ENCODE peak calls at places on chromosomes 11 and 22, in eight cellular contexts. J is ovary, W is body of pancreas, L is A549, Q is vagina, B is K562, P is IMR-90, E is heart left ventricle. X is an unnamed sample.

GRCh38 chr11:73971175-73971719 is 11.4 kb downstream of the UCP2 start:
- DNase-seq in E (no peak), P (no peak), J (no peak), B (peak; percentile 28), Q (no peak), W (no peak), L (no peak), X (no peak)

GRCh38 chr22:45785458-45785857 is 113.8 kb downstream of the ATXN10 start:
- DNase-seq in W (peak; percentile 61), J (no peak), L (peak; percentile 31), E (no peak), Q (no peak), B (no peak), P (peak; percentile 44), X (no peak)

GRCh38 chr11:113874920-113875413 is 405 bp downstream of the USP28 start:
- DNase-seq in P (peak; percentile 35), J (no peak), L (peak; percentile 31), B (no peak), W (no peak), Q (no peak), E (no peak), X (peak; percentile 43)

GRCh38 chr11:62853279-62853965 is 14.0 kb upstream of the WDR74 start:
- DNase-seq in W (no peak), E (no peak), B (peak; percentile 14), P (no peak), L (no peak), J (no peak), Q (no peak), X (no peak)

GRCh38 chr22:42972592-42973535 is 42.1 kb downstream of the PACSIN2 start:
- DNase-seq in W (peak; percentile 41), P (no peak), L (no peak), B (no peak), E (no peak), J (no peak), Q (no peak), X (no peak)

GRCh38 chr11:61752117-61752924 is at the start of gene MYRF:
- DNase-seq in E (peak; percentile 48), B (peak; percentile 82), Q (no peak), P (peak; percentile 14), W (peak; percentile 65), L (peak; percentile 50), J (peak; percentile 59), X (no peak)

GRCh38 chr22:50311606-50312351 is 4.3 kb upstream of the PLXNB2 start:
- DNase-seq in P (no peak), B (no peak), E (no peak), Q (no peak), W (no peak), J (no peak), L (no peak), X (no peak)

GRCh38 chr11:12125609-12126149 is 15.3 kb downstream of the MICAL2 start:
- DNase-seq in J (no peak), E (no peak), P (peak; percentile 65), L (no peak), W (peak; percentile 28), Q (no peak), B (peak; percentile 67), X (no peak)

GRCh38 chr11:721913-722811 is 16.1 kb downstream of the EPS8L2 start:
- DNase-seq in Q (no peak), B (peak; percentile 53), L (no peak), J (no peak), W (no peak), E (no peak), P (no peak), X (no peak)

GRCh38 chr22:28241637-28242290 is 322.7 kb upstream of the PITPNB start:
- DNase-seq in B (peak; percentile 53), P (no peak), L (no peak), E (no peak), W (no peak), Q (no peak), J (no peak), X (no peak)

GRCh38 chr11:33936745-33937612 is 45.1 kb upstream of the LMO2 start:
- DNase-seq in L (no peak), P (peak; percentile 55), J (no peak), Q (no peak), B (peak; percentile 95), E (peak; percentile 75), W (peak; percentile 46), X (peak; percentile 67)

DNA sequence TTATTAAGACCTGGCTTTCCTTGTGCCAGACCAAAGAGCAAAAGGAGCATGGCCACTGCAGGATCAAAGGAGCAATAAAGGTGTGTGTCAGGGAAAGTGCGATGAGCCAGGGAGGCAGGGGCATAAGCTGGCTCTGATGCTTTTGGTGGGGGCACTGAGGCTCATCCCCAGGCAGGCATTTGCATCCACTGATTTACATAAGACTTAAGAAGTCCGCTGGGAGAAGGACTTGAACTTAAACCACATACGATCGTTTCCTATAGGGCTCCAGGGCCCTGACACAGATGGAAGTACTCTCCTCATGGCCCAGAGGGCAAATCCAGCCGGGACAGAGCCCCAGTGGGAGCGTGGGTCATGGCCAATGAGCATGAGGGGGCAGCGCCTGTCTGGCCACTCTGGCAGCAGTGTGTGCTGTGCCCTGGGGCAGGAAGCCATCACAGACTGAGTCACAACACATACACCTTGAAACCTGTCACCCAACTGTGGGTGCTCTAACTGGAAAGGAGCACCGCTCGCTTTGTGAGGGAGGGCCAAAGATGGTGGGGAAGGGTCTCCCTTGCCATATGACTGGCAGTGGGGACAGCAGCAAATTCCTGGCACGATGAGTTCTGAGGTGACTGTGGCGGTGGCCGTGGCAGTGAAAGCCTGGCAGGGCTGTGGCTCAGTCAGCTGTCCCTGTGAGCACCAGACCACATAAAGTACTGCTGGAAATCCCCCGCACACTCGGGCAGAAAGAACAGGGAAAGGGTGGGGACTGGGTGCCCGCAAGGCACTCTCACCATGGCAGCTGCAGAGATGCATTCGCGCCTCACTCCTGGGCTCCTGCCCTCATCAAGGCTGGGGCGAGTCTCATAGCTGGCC is 79.4 kb upstream of the LMO1 start:
- DNase-seq in W (no peak), L (no peak), Q (no peak), E (no peak), P (no peak), B (no peak), J (no peak), X (no peak)
- TF ChIP-seq POLR2A in W (no peak), L (no peak), Q (no peak), E (no peak), P (no peak), B (no peak), J (no peak), X (no peak)

GRCh38 chr11:91158901-91159537 is 936.2 kb upstream of the CHORDC1 start:
- DNase-seq in W (no peak), L (no peak), E (no peak), B (no peak), Q (no peak), P (peak; percentile 25), J (no peak), X (no peak)

GRCh38 chr11:91164452-91164822 is 941.6 kb upstream of the CHORDC1 start:
- DNase-seq in W (no peak), J (no peak), E (no peak), Q (no peak), B (no peak), P (no peak), L (no peak), X (no peak)

GRCh38 chr11:91158297-91158696 is 935.4 kb upstream of the CHORDC1 start:
- DNase-seq in L (no peak), P (no peak), Q (no peak), J (no peak), W (no peak), E (no peak), B (no peak), X (no peak)

GRCh38 chr11:91160661-91161060 is 937.8 kb upstream of the CHORDC1 start:
- DNase-seq in E (no peak), W (no peak), J (no peak), L (no peak), B (no peak), P (no peak), Q (no peak), X (no peak)

GRCh38 chr11:91163619-91164451 is 941.0 kb upstream of the CHORDC1 start:
- DNase-seq in J (peak; percentile 8), L (no peak), P (peak; percentile 34), Q (no peak), B (no peak), W (peak; percentile 10), E (no peak), X (no peak)
- H3K4me3 ChIP-seq in J (no peak overlapping the region), L (no peak overlapping the region), P (no peak overlapping the region), Q (no peak overlapping the region), B (no peak overlapping the region), W (no peak overlapping the region), E (no peak overlapping the region), X (no peak overlapping the region)

GRCh38 chr11:86068951-86069407 is at the start of gene PICALM:
- DNase-seq in P (peak; percentile 99), L (peak; percentile 85), Q (peak; percentile 99), E (peak; percentile 99), B (peak; percentile 100), W (peak; percentile 99), J (peak; percentile 97), X (peak; percentile 98)

GRCh38 chr11:86069408-86070086 is 663 bp upstream of the PICALM start:
- DNase-seq in P (peak; percentile 97), B (peak; percentile 83), W (peak; percentile 65), J (peak; percentile 9), L (peak; percentile 61), E (peak; percentile 34), Q (no peak), X (peak; percentile 49)

GRCh38 chr11:86067230-86068137 is 1.4 kb downstream of the PICALM start:
- DNase-seq in J (no peak), E (no peak), Q (no peak), L (no peak), P (no peak), W (no peak), B (peak; percentile 67), X (no peak)

GRCh38 chr11:86066606-86067229 is 2.2 kb downstream of the PICALM start:
- DNase-seq in E (no peak), P (no peak), B (no peak), Q (no peak), J (no peak), L (no peak), W (no peak), X (no peak)

DNA sequence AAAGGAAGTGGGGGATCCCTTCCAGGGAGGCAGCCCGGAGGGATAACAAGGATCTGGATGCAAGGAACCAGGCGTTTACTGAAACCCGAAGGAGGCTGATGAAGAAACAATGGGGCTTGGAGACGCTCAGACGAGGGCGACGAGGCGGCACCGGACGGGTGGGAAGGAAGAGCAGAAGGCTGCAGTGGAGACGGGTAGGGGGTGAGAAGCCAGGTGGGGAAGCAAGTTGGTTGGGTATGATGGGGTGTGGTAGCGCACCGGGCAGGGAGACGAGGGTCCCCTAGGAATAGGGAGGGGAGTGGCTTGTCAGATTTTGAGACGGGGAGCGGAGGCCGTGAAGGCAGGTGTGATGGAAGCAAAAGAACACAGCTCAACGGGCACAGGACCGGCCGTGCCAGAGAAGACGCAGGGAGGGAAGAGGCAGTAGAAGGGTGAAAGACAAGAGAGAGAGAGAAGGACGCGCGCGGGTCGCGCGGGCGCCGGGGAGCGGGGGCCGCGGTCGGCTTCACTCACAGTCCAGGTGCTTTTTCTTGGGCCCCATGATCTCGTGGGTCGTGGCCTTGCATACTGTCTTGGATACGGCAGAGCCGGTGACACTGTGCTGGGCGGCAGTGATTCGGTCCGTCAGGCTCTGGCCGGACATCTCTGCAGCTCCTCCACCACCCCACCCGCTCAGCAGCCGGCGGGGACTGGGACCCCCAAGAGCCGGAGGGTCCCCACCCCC is 584 bp downstream of the PICALM start:
- DNase-seq in J (no peak), W (peak; percentile 51), E (peak; percentile 54), L (peak; percentile 28), B (peak; percentile 75), Q (no peak), P (no peak), X (peak; percentile 42)
- H3K4me1 ChIP-seq in J (peaks cover 9% of the 10 kb centered on the region), W (peaks cover 37% of the 10 kb centered on the region), E (peaks cover 44% of the 10 kb centered on the region), L (peaks cover 42% of the 10 kb centered on the region), B (peaks cover 32% of the 10 kb centered on the region), Q (peaks cover 42% of the 10 kb centered on the region), P (peaks cover 8% of the 10 kb centered on the region), X (no peaks in the 10 kb centered on the region)

GRCh38 chr11:44851496-44851895 is 99.2 kb downstream of the TP53I11 start:
- DNase-seq in W (no peak), P (no peak), J (no peak), L (no peak), B (no peak), E (no peak), Q (no peak), X (no peak)
- TF ChIP-seq POLR2A in W (no peak), P (no peak), J (no peak), L (no peak), B (no peak), E (no peak), Q (no peak), X (no peak)

X was measured in uterus.